ENCODE peak calls at places on chromosomes 1 and 21, in seven cellular contexts. One of them, this sample, is unnamed.

GRCh38 chr21:33071878-33072306 is 2.0 kb downstream of the OLIG1 start:
- DNase-seq in HepG2: no peak
- DNase-seq in HCT116: no peak
- DNase-seq in GM12878: no peak
- DNase-seq in SK-N-SH: no peak
- DNase-seq in H1: no peak
- DNase-seq in K562: no peak
- DNase-seq in this sample: no peak

GRCh38 chr21:40719615-40720014 is 127.3 kb downstream of the DSCAM start:
- DNase-seq in HepG2: no peak
- DNase-seq in HCT116: no peak
- DNase-seq in GM12878: no peak
- DNase-seq in SK-N-SH: no peak
- DNase-seq in H1: no peak
- DNase-seq in K562: no peak
- DNase-seq in this sample: no peak

GRCh38 chr1:206540044-206540758 is 32.9 kb downstream of the RASSF5 start:
- DNase-seq in HepG2: no peak
- DNase-seq in HCT116: no peak
- DNase-seq in GM12878: no peak
- DNase-seq in SK-N-SH: no peak
- DNase-seq in H1: no peak
- DNase-seq in K562: no peak
- DNase-seq in this sample: no peak

GRCh38 chr1:43423672-43424550 is 29.8 kb downstream of the HYI start:
- DNase-seq in HepG2: no peak
- DNase-seq in HCT116: peak
- DNase-seq in GM12878: no peak
- DNase-seq in SK-N-SH: no peak
- DNase-seq in H1: no peak
- DNase-seq in K562: no peak
- DNase-seq in this sample: no peak

GRCh38 chr1:52602328-52603300 is at the start of gene GPX7:
- DNase-seq in HepG2: no peak
- DNase-seq in HCT116: no peak
- DNase-seq in GM12878: no peak
- DNase-seq in SK-N-SH: peak
- DNase-seq in H1: no peak
- DNase-seq in K562: no peak
- DNase-seq in this sample: peak

GRCh38 chr1:83839566-83840173 is 159.3 kb downstream of the TTLL7 start:
- DNase-seq in HepG2: no peak
- DNase-seq in HCT116: no peak
- DNase-seq in GM12878: no peak
- DNase-seq in SK-N-SH: no peak
- DNase-seq in H1: no peak
- DNase-seq in K562: no peak
- DNase-seq in this sample: no peak

GRCh38 chr1:119075614-119076013 is 64.8 kb downstream of the WARS2 start:
- DNase-seq in HepG2: no peak
- DNase-seq in HCT116: no peak
- DNase-seq in GM12878: no peak
- DNase-seq in SK-N-SH: no peak
- DNase-seq in H1: no peak
- DNase-seq in K562: no peak
- DNase-seq in this sample: no peak

GRCh38 chr1:157269656-157270375 is 131.6 kb upstream of the ETV3 start:
- DNase-seq in HepG2: no peak
- DNase-seq in HCT116: no peak
- DNase-seq in GM12878: peak
- DNase-seq in SK-N-SH: no peak
- DNase-seq in H1: no peak
- DNase-seq in K562: no peak
- DNase-seq in this sample: no peak

GRCh38 chr1:84504580-84505021 is 1.6 kb upstream of the SPATA1 start:
- DNase-seq in HepG2: no peak
- DNase-seq in HCT116: no peak
- DNase-seq in GM12878: no peak
- DNase-seq in SK-N-SH: peak
- DNase-seq in H1: no peak
- DNase-seq in K562: no peak
- DNase-seq in this sample: no peak

GRCh38 chr21:43300496-43301423 is 126.2 kb downstream of the SIK1 start:
- DNase-seq in HepG2: no peak
- DNase-seq in HCT116: no peak
- DNase-seq in GM12878: no peak
- DNase-seq in SK-N-SH: no peak
- DNase-seq in H1: no peak
- DNase-seq in K562: no peak
- DNase-seq in this sample: no peak

GRCh38 chr1:173023343-173023742 is 27.4 kb downstream of the TNFSF18 start:
- DNase-seq in HepG2: no peak
- DNase-seq in HCT116: no peak
- DNase-seq in GM12878: no peak
- DNase-seq in SK-N-SH: no peak
- DNase-seq in H1: no peak
- DNase-seq in K562: no peak
- DNase-seq in this sample: no peak

GRCh38 chr1:173020138-173020742 is 30.5 kb downstream of the TNFSF18 start:
- DNase-seq in HepG2: no peak
- DNase-seq in HCT116: no peak
- DNase-seq in GM12878: peak
- DNase-seq in SK-N-SH: no peak
- DNase-seq in H1: no peak
- DNase-seq in K562: no peak
- DNase-seq in this sample: no peak

DNA sequence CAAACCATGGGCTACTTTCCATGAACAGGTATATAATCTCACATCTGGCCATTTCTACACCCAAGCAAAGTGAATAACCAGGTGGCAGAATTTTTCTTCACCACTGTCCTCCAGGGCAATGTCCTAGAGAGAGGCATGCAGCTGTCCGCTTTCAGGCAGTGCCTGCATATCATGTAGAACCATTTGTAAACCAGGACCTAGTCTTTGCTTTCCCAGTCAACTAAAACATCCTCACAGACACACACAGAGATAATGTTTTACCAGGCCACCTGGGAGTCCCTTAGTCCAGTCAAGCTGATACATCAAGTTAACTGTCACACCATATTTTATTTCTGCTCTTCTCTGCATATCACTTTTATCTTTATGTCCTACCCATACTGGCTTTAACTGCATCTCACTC is 26.2 kb downstream of the TNFSF18 start:
- DNase-seq in HepG2: peak
- DNase-seq in HCT116: no peak
- DNase-seq in GM12878: no peak
- DNase-seq in SK-N-SH: no peak
- DNase-seq in H1: no peak
- DNase-seq in K562: no peak
- DNase-seq in this sample: no peak
- TF ChIP-seq YY1 in HepG2: no peak
- TF ChIP-seq YY1 in HCT116: no peak
- TF ChIP-seq YY1 in GM12878: no peak
- TF ChIP-seq YY1 in SK-N-SH: no peak
- TF ChIP-seq YY1 in H1: no peak
- TF ChIP-seq YY1 in K562: no peak
- TF ChIP-seq YY1 in this sample: no peak

DNA sequence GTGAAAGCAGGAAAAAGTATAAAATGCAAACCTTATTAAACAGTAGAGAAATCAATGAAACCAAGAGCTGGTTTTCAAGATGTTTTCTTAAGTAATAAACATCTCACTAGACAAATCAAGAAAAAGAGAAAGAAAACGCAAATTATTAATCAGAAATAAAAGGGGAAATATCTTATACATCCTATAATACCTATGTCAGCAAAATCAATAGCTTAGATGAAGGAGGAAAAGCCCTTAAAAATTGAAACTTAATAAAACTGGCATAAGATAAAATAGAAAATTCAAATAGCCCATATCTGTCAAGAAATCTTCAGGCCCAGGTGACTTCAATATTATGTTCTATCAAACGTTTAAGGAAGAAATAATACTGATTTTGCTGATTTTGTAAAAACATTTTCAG is 59.1 kb downstream of the RGS4 start:
- DNase-seq in HepG2: no peak
- DNase-seq in HCT116: no peak
- DNase-seq in GM12878: no peak
- DNase-seq in SK-N-SH: no peak
- DNase-seq in H1: no peak
- DNase-seq in K562: no peak
- DNase-seq in this sample: no peak
- TF ChIP-seq YY1 in HepG2: no peak
- TF ChIP-seq YY1 in HCT116: no peak
- TF ChIP-seq YY1 in GM12878: no peak
- TF ChIP-seq YY1 in SK-N-SH: no peak
- TF ChIP-seq YY1 in H1: no peak
- TF ChIP-seq YY1 in K562: no peak
- TF ChIP-seq YY1 in this sample: no peak

GRCh38 chr1:40379785-40380452 is 6.4 kb downstream of the SMAP2 start:
- DNase-seq in HepG2: no peak
- DNase-seq in HCT116: no peak
- DNase-seq in GM12878: no peak
- DNase-seq in SK-N-SH: no peak
- DNase-seq in H1: no peak
- DNase-seq in K562: no peak
- DNase-seq in this sample: no peak

GRCh38 chr1:40382601-40383000 is 9.1 kb downstream of the SMAP2 start:
- DNase-seq in HepG2: no peak
- DNase-seq in HCT116: no peak
- DNase-seq in GM12878: no peak
- DNase-seq in SK-N-SH: no peak
- DNase-seq in H1: no peak
- DNase-seq in K562: no peak
- DNase-seq in this sample: no peak

GRCh38 chr1:40380817-40381216 is 7.3 kb downstream of the SMAP2 start:
- DNase-seq in HepG2: no peak
- DNase-seq in HCT116: no peak
- DNase-seq in GM12878: no peak
- DNase-seq in SK-N-SH: no peak
- DNase-seq in H1: no peak
- DNase-seq in K562: no peak
- DNase-seq in this sample: no peak

GRCh38 chr1:40382110-40382464 is 8.6 kb downstream of the SMAP2 start:
- DNase-seq in HepG2: no peak
- DNase-seq in HCT116: no peak
- DNase-seq in GM12878: no peak
- DNase-seq in SK-N-SH: no peak
- DNase-seq in H1: no peak
- DNase-seq in K562: no peak
- DNase-seq in this sample: no peak

GRCh38 chr1:40381268-40382109 is 8.0 kb downstream of the SMAP2 start:
- DNase-seq in HepG2: no peak
- DNase-seq in HCT116: no peak
- DNase-seq in GM12878: no peak
- DNase-seq in SK-N-SH: no peak
- DNase-seq in H1: no peak
- DNase-seq in K562: no peak
- DNase-seq in this sample: no peak
- TF ChIP-seq YY1 in HepG2: no peak
- TF ChIP-seq YY1 in HCT116: no peak
- TF ChIP-seq YY1 in GM12878: no peak
- TF ChIP-seq YY1 in SK-N-SH: no peak
- TF ChIP-seq YY1 in H1: no peak
- TF ChIP-seq YY1 in K562: no peak
- TF ChIP-seq YY1 in this sample: no peak

DNA sequence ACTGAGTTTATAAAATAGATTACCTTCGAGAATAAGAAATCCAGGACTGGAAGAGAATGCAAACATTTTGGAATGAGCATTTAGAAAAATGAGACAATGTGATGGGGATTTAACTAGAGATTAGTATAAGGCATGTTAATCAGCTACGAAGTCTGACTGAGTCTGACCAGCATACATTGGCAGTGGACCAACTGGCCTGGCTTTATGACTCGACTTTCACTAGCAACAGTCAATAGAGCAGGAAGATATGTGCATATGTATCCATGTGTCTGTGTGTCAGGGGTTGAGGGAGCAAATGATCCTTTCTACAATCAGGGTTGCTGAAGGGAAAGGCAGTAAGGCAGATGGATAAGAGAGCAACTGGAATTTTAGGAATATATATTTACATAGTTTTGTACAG is 645.5 kb downstream of the PLA2G4A start:
- DNase-seq in HepG2: no peak
- DNase-seq in HCT116: no peak
- DNase-seq in GM12878: no peak
- DNase-seq in SK-N-SH: no peak
- DNase-seq in H1: no peak
- DNase-seq in K562: no peak
- DNase-seq in this sample: no peak
- TF ChIP-seq YY1 in HepG2: no peak
- TF ChIP-seq YY1 in HCT116: no peak
- TF ChIP-seq YY1 in GM12878: no peak
- TF ChIP-seq YY1 in SK-N-SH: no peak
- TF ChIP-seq YY1 in H1: no peak
- TF ChIP-seq YY1 in K562: no peak
- TF ChIP-seq YY1 in this sample: no peak

This sample was measured in NT2/D1.